ENCODE peak calls at places on chromosomes 6 and 20, in seven cellular contexts. One of them, this sample, is unnamed.

GRCh38 chr6:155647354-155647753 is 191.7 kb upstream of the NOX3 start:
- DNase-seq in H1: no peak
- DNase-seq in HCT116: no peak
- DNase-seq in SK-N-SH: no peak
- DNase-seq in endothelial cell of umbilical vein: no peak
- DNase-seq in K562: no peak
- DNase-seq in A549: no peak
- DNase-seq in this sample: no peak

GRCh38 chr6:109477725-109478124 is 5.3 kb downstream of the ZBTB24 start:
- DNase-seq in H1: no peak
- DNase-seq in endothelial cell of umbilical vein: no peak
- DNase-seq in A549: no peak
- DNase-seq in SK-N-SH: no peak
- DNase-seq in HCT116: no peak
- DNase-seq in K562: no peak
- DNase-seq in this sample: no peak

GRCh38 chr20:49508435-49509199 is 26.1 kb upstream of the KCNB1 start:
- DNase-seq in A549: peak
- DNase-seq in SK-N-SH: peak
- DNase-seq in H1: no peak
- DNase-seq in K562: peak
- DNase-seq in endothelial cell of umbilical vein: peak
- DNase-seq in HCT116: peak
- DNase-seq in this sample: peak

GRCh38 chr20:24785141-24785924 is 163.7 kb upstream of the CST7 start:
- DNase-seq in H1: no peak
- DNase-seq in endothelial cell of umbilical vein: no peak
- DNase-seq in SK-N-SH: no peak
- DNase-seq in K562: no peak
- DNase-seq in A549: peak
- DNase-seq in HCT116: no peak
- DNase-seq in this sample: no peak

GRCh38 chr6:7938562-7939185 is 28.1 kb upstream of the TXNDC5 start:
- DNase-seq in K562: no peak
- DNase-seq in endothelial cell of umbilical vein: peak
- DNase-seq in A549: no peak
- DNase-seq in HCT116: no peak
- DNase-seq in SK-N-SH: no peak
- DNase-seq in H1: no peak
- DNase-seq in this sample: peak

GRCh38 chr6:142902636-142903053 is 42.3 kb downstream of the HIVEP2 start:
- DNase-seq in HCT116: peak
- DNase-seq in A549: peak
- DNase-seq in endothelial cell of umbilical vein: peak
- DNase-seq in SK-N-SH: peak
- DNase-seq in K562: no peak
- DNase-seq in H1: no peak
- DNase-seq in this sample: peak

GRCh38 chr20:41475507-41475906 is 108.9 kb upstream of the EMILIN3 start:
- DNase-seq in HCT116: no peak
- DNase-seq in endothelial cell of umbilical vein: peak
- DNase-seq in A549: no peak
- DNase-seq in K562: no peak
- DNase-seq in SK-N-SH: no peak
- DNase-seq in H1: no peak
- DNase-seq in this sample: peak

GRCh38 chr6:18214003-18214402 is 50.3 kb downstream of the DEK start:
- DNase-seq in HCT116: no peak
- DNase-seq in A549: no peak
- DNase-seq in H1: no peak
- DNase-seq in K562: no peak
- DNase-seq in endothelial cell of umbilical vein: no peak
- DNase-seq in SK-N-SH: no peak
- DNase-seq in this sample: peak

GRCh38 chr6:7074870-7075269 is 32.9 kb upstream of the RREB1 start:
- DNase-seq in HCT116: no peak
- DNase-seq in SK-N-SH: no peak
- DNase-seq in H1: no peak
- DNase-seq in A549: no peak
- DNase-seq in endothelial cell of umbilical vein: no peak
- DNase-seq in K562: no peak
- DNase-seq in this sample: no peak

GRCh38 chr6:158571826-158572652 is 12.1 kb downstream of the TMEM181 start:
- DNase-seq in K562: no peak
- DNase-seq in A549: no peak
- DNase-seq in endothelial cell of umbilical vein: no peak
- DNase-seq in H1: no peak
- DNase-seq in SK-N-SH: no peak
- DNase-seq in HCT116: no peak
- DNase-seq in this sample: no peak

GRCh38 chr20:50379049-50379990 is 130.9 kb upstream of the PTPN1 start:
- DNase-seq in A549: no peak
- DNase-seq in HCT116: no peak
- DNase-seq in K562: no peak
- DNase-seq in endothelial cell of umbilical vein: peak
- DNase-seq in H1: no peak
- DNase-seq in SK-N-SH: peak
- DNase-seq in this sample: peak

GRCh38 chr6:121260651-121261102 is 73.6 kb downstream of the TBC1D32 start:
- DNase-seq in A549: no peak
- DNase-seq in HCT116: no peak
- DNase-seq in H1: no peak
- DNase-seq in K562: no peak
- DNase-seq in SK-N-SH: no peak
- DNase-seq in endothelial cell of umbilical vein: peak
- DNase-seq in this sample: no peak

GRCh38 chr6:166998256-166999144 is 697 bp upstream of the CEP43 start:
- DNase-seq in HCT116: no peak
- DNase-seq in H1: no peak
- DNase-seq in A549: peak
- DNase-seq in SK-N-SH: peak
- DNase-seq in endothelial cell of umbilical vein: peak
- DNase-seq in K562: peak
- DNase-seq in this sample: peak

GRCh38 chr6:44667668-44668390 is 280.3 kb downstream of the CDC5L start:
- DNase-seq in SK-N-SH: no peak
- DNase-seq in K562: peak
- DNase-seq in H1: no peak
- DNase-seq in HCT116: peak
- DNase-seq in endothelial cell of umbilical vein: no peak
- DNase-seq in A549: peak
- DNase-seq in this sample: peak

GRCh38 chr6:16741112-16742016 is 19.9 kb downstream of the ATXN1 start:
- DNase-seq in H1: no peak
- DNase-seq in endothelial cell of umbilical vein: no peak
- DNase-seq in HCT116: no peak
- DNase-seq in SK-N-SH: no peak
- DNase-seq in K562: no peak
- DNase-seq in A549: no peak
- DNase-seq in this sample: peak

GRCh38 chr6:30150671-30151395 is 10.2 kb downstream of the TRIM10 start:
- DNase-seq in endothelial cell of umbilical vein: no peak
- DNase-seq in K562: no peak
- DNase-seq in HCT116: no peak
- DNase-seq in H1: no peak
- DNase-seq in A549: no peak
- DNase-seq in SK-N-SH: no peak
- DNase-seq in this sample: no peak

GRCh38 chr6:21505574-21505990 is 88.0 kb upstream of the SOX4 start:
- DNase-seq in endothelial cell of umbilical vein: no peak
- DNase-seq in H1: no peak
- DNase-seq in SK-N-SH: no peak
- DNase-seq in HCT116: no peak
- DNase-seq in K562: no peak
- DNase-seq in A549: no peak
- DNase-seq in this sample: no peak

GRCh38 chr20:4949833-4950178 is 51.5 kb downstream of the SLC23A2 start:
- DNase-seq in A549: peak
- DNase-seq in HCT116: no peak
- DNase-seq in SK-N-SH: peak
- DNase-seq in endothelial cell of umbilical vein: peak
- DNase-seq in H1: no peak
- DNase-seq in K562: peak
- DNase-seq in this sample: peak

GRCh38 chr20:53162251-53162835 is 190.2 kb downstream of the TSHZ2 start:
- DNase-seq in A549: peak
- DNase-seq in H1: no peak
- DNase-seq in HCT116: peak
- DNase-seq in K562: peak
- DNase-seq in endothelial cell of umbilical vein: no peak
- DNase-seq in SK-N-SH: no peak
- DNase-seq in this sample: peak

GRCh38 chr20:168876-169275 is 11.6 kb downstream of the DEFB127 start:
- DNase-seq in endothelial cell of umbilical vein: no peak
- DNase-seq in H1: no peak
- DNase-seq in SK-N-SH: no peak
- DNase-seq in A549: no peak
- DNase-seq in HCT116: no peak
- DNase-seq in K562: no peak
- DNase-seq in this sample: no peak

GRCh38 chr6:129280719-129281118 is 397.8 kb downstream of the LAMA2 start:
- DNase-seq in A549: no peak
- DNase-seq in SK-N-SH: no peak
- DNase-seq in H1: no peak
- DNase-seq in endothelial cell of umbilical vein: no peak
- DNase-seq in K562: no peak
- DNase-seq in HCT116: no peak
- DNase-seq in this sample: no peak

DNA sequence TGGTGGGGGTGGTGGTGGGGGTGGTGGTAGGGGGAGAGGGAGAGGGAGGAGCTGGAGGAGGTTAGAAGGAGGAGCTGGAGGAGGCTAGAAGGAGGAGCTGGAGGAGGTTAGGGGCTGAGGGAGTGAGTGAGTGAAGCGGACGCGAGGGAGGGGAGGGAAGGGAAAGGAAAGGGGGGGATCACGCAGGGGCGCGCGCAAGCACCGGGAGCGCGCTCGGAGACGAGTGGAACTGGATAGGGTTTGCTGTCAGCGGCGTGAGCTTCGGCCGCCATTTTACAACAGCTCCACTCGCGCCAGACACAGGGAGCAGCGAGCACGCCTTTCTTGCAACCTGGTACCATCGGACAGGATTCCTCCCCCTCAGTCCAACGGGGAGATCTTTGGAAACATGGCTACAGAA is 90.5 kb upstream of the FERMT1 start:
- DNase-seq in endothelial cell of umbilical vein: no peak
- DNase-seq in HCT116: no peak
- DNase-seq in K562: peak
- DNase-seq in SK-N-SH: no peak
- DNase-seq in H1: no peak
- DNase-seq in A549: no peak
- DNase-seq in this sample: no peak
- TF ChIP-seq CTCF in endothelial cell of umbilical vein: no peak
- TF ChIP-seq CTCF in HCT116: no peak
- TF ChIP-seq CTCF in K562: no peak
- TF ChIP-seq CTCF in SK-N-SH: no peak
- TF ChIP-seq CTCF in H1: no peak
- TF ChIP-seq CTCF in A549: no peak
- TF ChIP-seq CTCF in this sample: no peak

GRCh38 chr6:35500782-35501181 is 3.9 kb upstream of the TEAD3 start:
- DNase-seq in SK-N-SH: no peak
- DNase-seq in endothelial cell of umbilical vein: no peak
- DNase-seq in K562: no peak
- DNase-seq in A549: peak
- DNase-seq in H1: no peak
- DNase-seq in HCT116: no peak
- DNase-seq in this sample: peak
- TF ChIP-seq MAX in SK-N-SH: no peak
- TF ChIP-seq MAX in endothelial cell of umbilical vein: no peak
- TF ChIP-seq MAX in K562: no peak
- TF ChIP-seq MAX in A549: no peak
- TF ChIP-seq MAX in H1: no peak
- TF ChIP-seq MAX in HCT116: no peak
- TF ChIP-seq MAX in this sample: no peak

GRCh38 chr6:118903691-118904090 is 9.7 kb downstream of the ASF1A start:
- DNase-seq in endothelial cell of umbilical vein: no peak
- DNase-seq in SK-N-SH: no peak
- DNase-seq in H1: no peak
- DNase-seq in HCT116: no peak
- DNase-seq in K562: no peak
- DNase-seq in A549: no peak
- DNase-seq in this sample: no peak

GRCh38 chr6:118905084-118905483 is 11.1 kb downstream of the ASF1A start:
- DNase-seq in SK-N-SH: no peak
- DNase-seq in HCT116: no peak
- DNase-seq in H1: no peak
- DNase-seq in A549: no peak
- DNase-seq in endothelial cell of umbilical vein: no peak
- DNase-seq in K562: no peak
- DNase-seq in this sample: no peak

GRCh38 chr6:118908441-118908840 is 14.5 kb downstream of the ASF1A start:
- DNase-seq in K562: no peak
- DNase-seq in endothelial cell of umbilical vein: no peak
- DNase-seq in SK-N-SH: no peak
- DNase-seq in H1: no peak
- DNase-seq in A549: no peak
- DNase-seq in HCT116: no peak
- DNase-seq in this sample: no peak

GRCh38 chr6:118903134-118903533 is 9.2 kb downstream of the ASF1A start:
- DNase-seq in A549: no peak
- DNase-seq in SK-N-SH: peak
- DNase-seq in H1: no peak
- DNase-seq in K562: no peak
- DNase-seq in HCT116: no peak
- DNase-seq in endothelial cell of umbilical vein: no peak
- DNase-seq in this sample: no peak

DNA sequence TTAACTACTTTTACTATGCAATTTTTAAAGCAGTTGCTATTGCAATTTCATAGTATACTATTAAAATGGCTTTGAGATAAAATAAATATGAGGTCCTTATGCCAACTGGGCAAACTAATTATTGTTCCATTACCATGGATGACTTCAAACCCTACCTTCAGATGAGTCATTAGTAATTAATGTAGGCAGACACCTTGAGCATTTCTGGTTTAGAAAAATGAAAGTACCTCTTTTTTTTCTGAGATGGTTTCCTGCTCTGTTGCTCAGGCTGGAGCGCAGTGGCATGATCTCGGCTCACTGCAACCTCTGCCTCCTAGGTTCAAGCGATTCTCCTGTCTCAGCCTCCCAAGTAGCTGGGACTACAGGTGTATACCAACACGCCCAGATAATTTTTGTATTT is 11.9 kb downstream of the ASF1A start:
- DNase-seq in endothelial cell of umbilical vein: no peak
- DNase-seq in A549: no peak
- DNase-seq in H1: no peak
- DNase-seq in K562: no peak
- DNase-seq in SK-N-SH: no peak
- DNase-seq in HCT116: no peak
- DNase-seq in this sample: no peak
- H3K4me3 ChIP-seq in endothelial cell of umbilical vein: no peak
- H3K4me3 ChIP-seq in A549: no peak
- H3K4me3 ChIP-seq in H1: no peak
- H3K4me3 ChIP-seq in K562: no peak
- H3K4me3 ChIP-seq in SK-N-SH: no peak
- H3K4me3 ChIP-seq in HCT116: no peak
- H3K4me3 ChIP-seq in this sample: no peak

DNA sequence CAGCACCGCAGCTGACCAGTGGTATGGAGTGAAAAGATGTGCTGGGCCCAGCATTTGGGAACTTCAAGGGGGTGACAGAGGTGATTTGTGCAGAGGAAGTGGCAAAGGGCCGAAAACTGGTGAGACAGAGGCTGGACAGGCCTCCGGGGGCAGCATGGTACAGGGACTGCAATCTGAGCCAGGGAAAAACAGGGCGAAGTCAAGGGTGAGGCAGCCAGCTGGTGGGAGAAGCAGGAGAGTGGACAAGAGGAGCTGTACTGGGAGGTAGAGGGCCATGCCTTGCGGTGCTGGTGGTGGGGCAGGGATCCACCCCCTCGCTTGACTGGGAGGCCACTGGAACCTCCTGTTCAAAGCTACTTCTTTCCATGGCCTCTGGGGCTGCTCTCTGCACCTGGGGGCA is 7.3 kb upstream of the GFRA4 start:
- DNase-seq in HCT116: no peak
- DNase-seq in endothelial cell of umbilical vein: no peak
- DNase-seq in K562: no peak
- DNase-seq in A549: no peak
- DNase-seq in SK-N-SH: peak
- DNase-seq in H1: no peak
- DNase-seq in this sample: peak
- TF ChIP-seq CTCF in HCT116: peak
- TF ChIP-seq CTCF in endothelial cell of umbilical vein: no peak
- TF ChIP-seq CTCF in K562: no peak
- TF ChIP-seq CTCF in A549: no peak
- TF ChIP-seq CTCF in SK-N-SH: peak
- TF ChIP-seq CTCF in H1: peak
- TF ChIP-seq CTCF in this sample: peak

This sample was measured in NB4.